ENCODE peak calls at places on chromosome 10, in five cellular contexts. X is breast epithelium, M is lung, R is left ventricle myocardium inferior, H is HCT116. Z is an unnamed sample.

GRCh38 chr10:127195041-127195506 is 1.3 kb downstream of the INSYN2A start:
- DNase-seq in X (no peak), R (no peak), H (no peak), M (no peak), Z (no peak)

GRCh38 chr10:15254808-15255655 is 86.5 kb upstream of the NMT2 start:
- DNase-seq in H (no peak), R (no peak), X (no peak), M (no peak), Z (no peak)

GRCh38 chr10:91385686-91386085 is 24.5 kb upstream of the HECTD2 start:
- DNase-seq in H (no peak), X (no peak), M (no peak), R (no peak), Z (no peak)

GRCh38 chr10:114337510-114338462 is 66.5 kb downstream of the AFAP1L2 start:
- DNase-seq in X (no peak), R (no peak), M (no peak), H (no peak), Z (no peak)

GRCh38 chr10:118002581-118002980 is 44.2 kb downstream of the RAB11FIP2 start:
- DNase-seq in X (no peak), R (no peak), H (peak; percentile 64), M (no peak), Z (no peak)

GRCh38 chr10:97065686-97066679 is 119.8 kb downstream of the SLIT1 start:
- DNase-seq in X (no peak), M (no peak), R (no peak), H (no peak), Z (no peak)

GRCh38 chr10:130795819-130796218 is 515.7 kb downstream of the TCERG1L start:
- DNase-seq in H (no peak), M (no peak), R (no peak), X (no peak), Z (no peak)

GRCh38 chr10:6347391-6347951 is 144.7 kb downstream of the PFKFB3 start:
- DNase-seq in M (no peak), X (no peak), R (no peak), H (no peak), Z (no peak)

GRCh38 chr10:93357680-93358079 is 124.5 kb downstream of the MYOF start:
- DNase-seq in M (no peak), H (no peak), R (no peak), X (no peak), Z (no peak)

GRCh38 chr10:129418826-129419225 is 48.2 kb upstream of the MGMT start:
- DNase-seq in M (no peak), R (no peak), H (no peak), X (no peak), Z (no peak)

GRCh38 chr10:117460846-117461765 is 81.4 kb upstream of the EMX2 start:
- DNase-seq in H (no peak), M (no peak), R (no peak), X (no peak), Z (no peak)

GRCh38 chr10:81978238-81978637 is 103.2 kb downstream of the NRG3 start:
- DNase-seq in H (no peak), M (no peak), R (no peak), X (no peak), Z (peak; percentile 25)

GRCh38 chr10:98528166-98528784 is 81.5 kb upstream of the HPS1 start:
- DNase-seq in H (no peak), R (no peak), X (no peak), M (no peak), Z (no peak)

GRCh38 chr10:100825946-100826660 is 80.7 kb downstream of the PAX2 start:
- DNase-seq in M (no peak), R (no peak), X (peak; percentile 49), H (no peak), Z (no peak)

GRCh38 chr10:132611026-132611910 is 73.7 kb downstream of the INPP5A start:
- DNase-seq in X (peak; percentile 40), R (no peak), H (no peak), M (no peak), Z (no peak)
- H3K4me1 ChIP-seq in X (no peaks in the 10 kb centered on the region), R (peaks cover 34% of the 10 kb centered on the region), H (no peaks in the 10 kb centered on the region), M (peaks cover 19% of the 10 kb centered on the region), Z (no peaks in the 10 kb centered on the region)

GRCh38 chr10:125151170-125151823 is 9.1 kb downstream of the CTBP2 start:
- DNase-seq in X (no peak), M (no peak), R (no peak), H (no peak), Z (no peak)
- H3K4me1 ChIP-seq in X (peaks cover 47% of the 10 kb centered on the region), M (peaks cover 63% of the 10 kb centered on the region), R (peaks cover 100% of the 10 kb centered on the region), H (peaks cover 62% of the 10 kb centered on the region), Z (peaks cover 35% of the 10 kb centered on the region)

GRCh38 chr10:119319920-119320258 is 112.5 kb downstream of the GRK5 start:
- DNase-seq in M (no peak), R (no peak), H (no peak), X (no peak), Z (no peak)
- H3K4me1 ChIP-seq in M (peaks cover 55% of the 10 kb centered on the region), R (peaks cover 95% of the 10 kb centered on the region), H (peaks cover 49% of the 10 kb centered on the region), X (no peaks in the 10 kb centered on the region), Z (peaks cover 8% of the 10 kb centered on the region)

GRCh38 chr10:69467928-69468770 is 16.9 kb downstream of the TSPAN15 start:
- DNase-seq in X (no peak), M (no peak), R (no peak), H (no peak), Z (no peak)
- H3K4me1 ChIP-seq in X (no peaks in the 10 kb centered on the region), M (peaks cover 40% of the 10 kb centered on the region), R (peaks cover 81% of the 10 kb centered on the region), H (peaks cover 8% of the 10 kb centered on the region), Z (peaks cover 3% of the 10 kb centered on the region)

DNA sequence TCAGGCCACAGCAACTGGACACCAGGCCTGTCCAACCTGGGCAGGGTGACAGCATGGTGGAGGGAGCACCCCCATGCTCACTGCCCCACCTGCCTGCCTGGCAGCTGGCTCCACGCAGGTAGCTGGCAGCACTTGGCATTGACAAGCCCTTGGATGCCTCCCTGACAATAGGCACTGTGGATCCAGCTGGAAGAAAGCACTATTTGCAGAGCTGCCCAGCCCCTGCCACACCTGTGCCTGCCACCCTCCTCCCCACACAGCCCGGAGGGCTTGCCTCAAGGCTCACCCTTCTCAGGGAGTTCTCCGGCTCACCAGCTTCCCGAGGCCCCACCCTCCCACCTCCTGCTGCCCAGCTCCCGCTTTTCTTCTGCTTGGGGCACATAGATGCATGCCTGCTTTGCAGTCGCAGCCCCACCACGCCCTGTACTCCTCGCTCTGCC is 160.1 kb downstream of the NEURL1 start:
- DNase-seq in M (no peak), H (no peak), X (no peak), R (no peak), Z (no peak)
- H3K4me1 ChIP-seq in M (peaks cover 48% of the 10 kb centered on the region), H (no peaks in the 10 kb centered on the region), X (peaks cover 21% of the 10 kb centered on the region), R (peaks cover 60% of the 10 kb centered on the region), Z (peaks cover 6% of the 10 kb centered on the region)

DNA sequence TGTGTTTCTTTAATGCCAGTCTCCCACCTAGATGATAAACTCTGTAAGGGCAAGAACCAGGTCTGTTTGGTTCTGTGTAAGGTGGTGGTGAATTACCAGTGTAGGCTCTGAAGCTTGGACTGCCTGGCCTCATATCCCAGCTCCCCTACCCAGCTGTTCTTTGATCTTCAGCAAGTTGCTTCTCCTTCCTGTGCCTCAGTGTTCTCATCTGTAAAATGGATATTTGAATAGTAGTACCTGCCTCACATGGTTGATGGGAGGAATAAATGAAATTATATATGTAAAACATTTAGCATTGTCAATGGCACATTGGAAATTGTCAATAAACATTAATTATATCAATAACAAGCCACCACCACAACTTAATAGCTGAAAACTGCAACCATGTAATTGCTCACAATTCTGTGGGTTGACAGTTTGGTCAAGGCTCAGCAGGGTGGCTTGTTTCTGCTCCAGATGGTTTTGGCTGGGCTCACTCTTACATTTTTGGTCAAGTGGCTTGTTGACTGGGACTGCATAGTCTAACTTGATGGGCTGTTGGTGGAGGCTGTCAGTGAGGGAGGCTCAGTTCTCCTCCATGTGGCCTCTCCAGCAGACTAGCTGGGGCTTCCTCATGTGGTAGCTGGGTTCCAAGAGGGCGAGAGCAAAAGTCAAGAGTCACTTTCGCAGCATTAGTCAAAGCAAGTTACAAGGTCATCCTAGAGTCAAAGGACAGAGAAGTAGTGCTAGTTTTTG is 84.5 kb upstream of the DUSP5 start:
- DNase-seq in M (no peak), X (no peak), R (no peak), H (no peak), Z (no peak)
- H3K4me1 ChIP-seq in M (peaks cover 17% of the 10 kb centered on the region), X (no peaks in the 10 kb centered on the region), R (peaks cover 49% of the 10 kb centered on the region), H (peaks cover 96% of the 10 kb centered on the region), Z (peaks cover 1% of the 10 kb centered on the region)

Z was measured in iPS DF 6.9.